ENCODE peak calls at places on chromosome 2, in seven cellular contexts. Q, C, R, D, A, F and G are unnamed samples.

GRCh38 chr2:100640329-100641114 is 77.7 kb downstream of the PDCL3 start:
- DNase-seq in Q (no peak), C (no peak), R (no peak), D (no peak), A (no peak), F (no peak), G (no peak)

GRCh38 chr2:62196278-62196901 is 475 bp downstream of the B3GNT2 start:
- DNase-seq in Q (no peak), C (peak; percentile 45), R (peak; percentile 95), D (peak; percentile 67), A (peak; percentile 45), F (no peak), G (peak; percentile 76)

GRCh38 chr2:112150447-112150846 is 12.3 kb downstream of the FBLN7 start:
- DNase-seq in Q (no peak), C (no peak), R (no peak), D (no peak), A (peak; percentile 17), F (no peak), G (no peak)

GRCh38 chr2:108270768-108271506 is 17.8 kb upstream of the SULT1C2 start:
- DNase-seq in Q (no peak), C (peak; percentile 49), R (no peak), D (peak; percentile 29), A (no peak), F (no peak), G (no peak)

GRCh38 chr2:239227111-239227581 is 173.7 kb downstream of the HDAC4 start:
- DNase-seq in Q (no peak), C (no peak), R (peak; percentile 71), D (no peak), A (peak; percentile 20), F (no peak), G (peak; percentile 64)

GRCh38 chr2:159604159-159604558 is 12.2 kb downstream of the BAZ2B start:
- DNase-seq in Q (no peak), C (no peak), R (no peak), D (no peak), A (no peak), F (no peak), G (no peak)

GRCh38 chr2:100615471-100615870 is 52.7 kb downstream of the PDCL3 start:
- DNase-seq in Q (no peak), C (no peak), R (no peak), D (no peak), A (no peak), F (no peak), G (no peak)

GRCh38 chr2:2134037-2134436 is 197.0 kb downstream of the MYT1L start:
- DNase-seq in Q (no peak), C (no peak), R (no peak), D (no peak), A (no peak), F (no peak), G (no peak)

GRCh38 chr2:216004408-216005283 is 8.7 kb downstream of the MREG start:
- DNase-seq in Q (no peak), C (no peak), R (no peak), D (no peak), A (no peak), F (no peak), G (no peak)

GRCh38 chr2:168643979-168644378 is 158.5 kb upstream of the NOSTRIN start:
- DNase-seq in Q (no peak), C (no peak), R (no peak), D (no peak), A (no peak), F (no peak), G (no peak)

GRCh38 chr2:41963661-41964525 is 83.9 kb upstream of the PKDCC start:
- DNase-seq in Q (no peak), C (peak; percentile 32), R (no peak), D (peak; percentile 85), A (no peak), F (no peak), G (no peak)

GRCh38 chr2:48452108-48452507 is 77.8 kb upstream of the STON1 start:
- DNase-seq in Q (no peak), C (no peak), R (no peak), D (no peak), A (no peak), F (no peak), G (no peak)

GRCh38 chr2:55163258-55163657 is 68.8 kb downstream of the CLHC1 start:
- DNase-seq in Q (no peak), C (no peak), R (no peak), D (no peak), A (no peak), F (no peak), G (no peak)

GRCh38 chr2:222833410-222833809 is 27.4 kb upstream of the ACSL3 start:
- DNase-seq in Q (no peak), C (no peak), R (no peak), D (no peak), A (no peak), F (no peak), G (no peak)

GRCh38 chr2:171225302-171225980 is 64.7 kb upstream of the TLK1 start:
- DNase-seq in Q (peak; percentile 88), C (peak; percentile 57), R (no peak), D (no peak), A (no peak), F (peak; percentile 35), G (no peak)

GRCh38 chr2:98487806-98488189 is 43.1 kb downstream of the INPP4A start:
- DNase-seq in Q (peak; percentile 39), C (peak; percentile 66), R (peak; percentile 35), D (peak; percentile 56), A (no peak), F (peak; percentile 20), G (no peak)

GRCh38 chr2:159758239-159758638 is 39.8 kb downstream of the CD302 start:
- DNase-seq in Q (no peak), C (no peak), R (no peak), D (no peak), A (no peak), F (no peak), G (no peak)

GRCh38 chr2:227819398-227819697 is 5.7 kb downstream of the CCL20 start:
- DNase-seq in Q (no peak), C (no peak), R (no peak), D (no peak), A (no peak), F (no peak), G (no peak)

GRCh38 chr2:215528555-215528954 is 92.7 kb upstream of the FN1 start:
- DNase-seq in Q (no peak), C (peak; percentile 64), R (no peak), D (no peak), A (no peak), F (no peak), G (no peak)

GRCh38 chr2:238169708-238170251 is 11.0 kb downstream of the ERFE start:
- DNase-seq in Q (no peak), C (no peak), R (no peak), D (no peak), A (no peak), F (peak; percentile 66), G (no peak)

GRCh38 chr2:208142255-208142924 is 3.6 kb downstream of the CRYGB start:
- DNase-seq in Q (no peak), C (no peak), R (no peak), D (no peak), A (no peak), F (no peak), G (no peak)

GRCh38 chr2:81523344-81523743 is 1218.8 kb upstream of the LRRTM1 start:
- DNase-seq in Q (no peak), C (no peak), R (no peak), D (no peak), A (no peak), F (no peak), G (no peak)

GRCh38 chr2:36858551-36859365 is 107.6 kb downstream of the STRN start:
- DNase-seq in Q (no peak), C (peak; percentile 81), R (no peak), D (no peak), A (no peak), F (no peak), G (no peak)

GRCh38 chr2:69755862-69756467 is 14.0 kb downstream of the ANXA4 start:
- DNase-seq in Q (peak; percentile 78), C (peak; percentile 48), R (no peak), D (peak; percentile 31), A (no peak), F (peak; percentile 63), G (no peak)

GRCh38 chr2:158618859-158619490 is 162.2 kb downstream of the PKP4 start:
- DNase-seq in Q (no peak), C (peak; percentile 32), R (no peak), D (no peak), A (no peak), F (no peak), G (no peak)

GRCh38 chr2:183032200-183032794 is 6.0 kb downstream of the NCKAP1 start:
- DNase-seq in Q (no peak), C (peak; percentile 31), R (no peak), D (no peak), A (no peak), F (no peak), G (no peak)

GRCh38 chr2:236169741-236170654 is 1.8 kb upstream of the GBX2 start:
- DNase-seq in Q (no peak), C (no peak), R (no peak), D (no peak), A (no peak), F (no peak), G (no peak)
- TF ChIP-seq POLR2AphosphoS5 in Q (no peak), C (no peak), R (no peak), D (no peak), A (no peak), F (no peak), G (no peak)

GRCh38 chr2:172516299-172516698 is 39.6 kb upstream of the PDK1 start:
- DNase-seq in Q (no peak), C (no peak), R (no peak), D (no peak), A (no peak), F (no peak), G (no peak)
- H3K9me3 ChIP-seq in Q (peaks cover 5% of the 10 kb centered on the region), C (peaks cover 43% of the 10 kb centered on the region), R (peaks cover 41% of the 10 kb centered on the region), D (peaks cover 31% of the 10 kb centered on the region), A (peaks cover 43% of the 10 kb centered on the region), F (no peaks in the 10 kb centered on the region), G (peaks cover 15% of the 10 kb centered on the region)

DNA sequence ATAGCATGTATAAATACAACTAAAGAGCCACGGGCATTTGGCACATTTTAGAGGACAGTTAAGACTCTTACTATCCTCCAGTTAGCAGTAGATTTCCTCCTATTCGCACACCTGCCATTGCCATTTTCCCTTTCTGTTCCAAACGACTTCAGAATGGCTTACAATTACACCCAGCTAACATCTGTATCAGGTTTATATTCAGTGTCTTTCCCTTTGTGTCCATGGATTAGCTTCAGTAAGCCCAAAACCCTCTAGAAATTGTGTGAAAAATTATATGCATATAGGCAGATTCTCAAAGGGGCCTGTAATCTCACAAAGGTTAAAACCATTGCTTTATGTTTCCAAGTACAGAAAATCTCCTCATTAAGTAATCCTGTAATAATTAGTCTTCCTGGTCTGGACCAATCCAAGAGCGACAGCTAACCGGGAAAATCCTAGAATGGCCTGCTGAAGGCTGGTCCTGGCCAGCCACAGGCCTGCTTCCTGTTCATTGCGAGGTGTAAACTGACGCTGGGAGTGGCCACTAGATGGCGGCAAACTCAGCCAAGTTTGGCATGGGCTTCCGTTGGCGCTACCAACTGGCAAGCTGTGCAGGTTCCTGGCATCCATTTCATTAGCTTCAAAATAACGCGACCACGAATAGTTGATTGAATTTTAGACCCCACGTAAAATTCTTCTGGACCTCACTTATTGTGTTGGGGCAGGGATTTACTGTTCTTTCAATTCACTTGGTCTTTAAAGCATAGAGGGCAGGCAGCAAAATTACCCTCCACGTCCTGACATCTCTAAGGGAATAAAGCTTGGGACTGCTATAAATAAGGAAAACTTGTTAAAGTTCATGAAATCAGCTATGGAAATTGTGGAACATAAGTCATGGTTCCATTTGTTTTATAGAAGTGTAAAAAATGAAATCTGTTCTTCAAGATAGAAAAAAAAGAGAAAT is 17.1 kb downstream of the ARHGAP25 start:
- DNase-seq in Q (peak; percentile 86), C (peak; percentile 71), R (peak; percentile 98), D (peak; percentile 95), A (peak; percentile 93), F (peak; percentile 74), G (peak; percentile 93)
- TF ChIP-seq POLR2AphosphoS5 in Q (no peak), C (no peak), R (peak; percentile 79), D (peak; percentile 34), A (peak; percentile 30), F (no peak), G (no peak)

GRCh38 chr2:226631671-226632070 is 167.9 kb downstream of the IRS1 start:
- DNase-seq in Q (no peak), C (no peak), R (no peak), D (peak; percentile 25), A (no peak), F (no peak), G (no peak)
- H3K9me3 ChIP-seq in Q (peaks cover 4% of the 10 kb centered on the region), C (no peaks in the 10 kb centered on the region), R (no peaks in the 10 kb centered on the region), D (no peaks in the 10 kb centered on the region), A (no peaks in the 10 kb centered on the region), F (no peaks in the 10 kb centered on the region), G (no peaks in the 10 kb centered on the region)